ENCODE peak calls at places on chromosomes 5 and 9, in eight cellular contexts. One of them, this sample, is unnamed.

GRCh38 chr5:150763023-150763793 is 4.4 kb upstream of the DCTN4 start:
- DNase-seq in SJSA1: no peak
- DNase-seq in HFF-Myc: no peak
- DNase-seq in NCI-H510A: peak; percentile 79
- DNase-seq in HCT116: no peak
- DNase-seq in astrocyte: peak; percentile 84
- DNase-seq in hippocampal formation: no peak
- DNase-seq in T follicular helper cell: no peak
- DNase-seq in this sample: no peak

GRCh38 chr9:33510264-33511183 is 13.5 kb upstream of the ANKRD18B start:
- DNase-seq in SJSA1: peak; percentile 65
- DNase-seq in HFF-Myc: no peak
- DNase-seq in NCI-H510A: no peak
- DNase-seq in HCT116: no peak
- DNase-seq in astrocyte: peak; percentile 42
- DNase-seq in hippocampal formation: peak; percentile 56
- DNase-seq in T follicular helper cell: peak; percentile 6
- DNase-seq in this sample: peak; percentile 24

GRCh38 chr5:65190328-65191053 is 291.2 kb downstream of the ADAMTS6 start:
- DNase-seq in SJSA1: no peak
- DNase-seq in HFF-Myc: peak; percentile 91
- DNase-seq in NCI-H510A: no peak
- DNase-seq in HCT116: no peak
- DNase-seq in astrocyte: peak; percentile 99
- DNase-seq in hippocampal formation: no peak
- DNase-seq in T follicular helper cell: no peak
- DNase-seq in this sample: no peak

GRCh38 chr5:102668220-102668930 is 86.7 kb upstream of the PAM start:
- DNase-seq in SJSA1: no peak
- DNase-seq in HFF-Myc: no peak
- DNase-seq in NCI-H510A: peak; percentile 65
- DNase-seq in HCT116: no peak
- DNase-seq in astrocyte: no peak
- DNase-seq in hippocampal formation: no peak
- DNase-seq in T follicular helper cell: no peak
- DNase-seq in this sample: no peak

GRCh38 chr5:171862624-171863023 is 77.0 kb downstream of the SMIM23 start:
- DNase-seq in SJSA1: no peak
- DNase-seq in HFF-Myc: no peak
- DNase-seq in NCI-H510A: no peak
- DNase-seq in HCT116: no peak
- DNase-seq in astrocyte: no peak
- DNase-seq in hippocampal formation: no peak
- DNase-seq in T follicular helper cell: no peak
- DNase-seq in this sample: no peak

GRCh38 chr9:19642256-19642655 is 146.6 kb downstream of the SLC24A2 start:
- DNase-seq in SJSA1: no peak
- DNase-seq in HFF-Myc: no peak
- DNase-seq in NCI-H510A: no peak
- DNase-seq in HCT116: no peak
- DNase-seq in astrocyte: no peak
- DNase-seq in hippocampal formation: peak; percentile 80
- DNase-seq in T follicular helper cell: no peak
- DNase-seq in this sample: no peak

GRCh38 chr5:113274836-113275414 is 159.9 kb downstream of the TSSK1B start:
- DNase-seq in SJSA1: peak; percentile 91
- DNase-seq in HFF-Myc: no peak
- DNase-seq in NCI-H510A: no peak
- DNase-seq in HCT116: no peak
- DNase-seq in astrocyte: no peak
- DNase-seq in hippocampal formation: peak; percentile 63
- DNase-seq in T follicular helper cell: no peak
- DNase-seq in this sample: no peak

GRCh38 chr9:31034311-31034710 is 1350.1 kb upstream of the ACO1 start:
- DNase-seq in SJSA1: no peak
- DNase-seq in HFF-Myc: no peak
- DNase-seq in NCI-H510A: no peak
- DNase-seq in HCT116: no peak
- DNase-seq in astrocyte: no peak
- DNase-seq in hippocampal formation: no peak
- DNase-seq in T follicular helper cell: no peak
- DNase-seq in this sample: no peak

GRCh38 chr9:115034801-115035200 is 83.2 kb downstream of the TNC start:
- DNase-seq in SJSA1: no peak
- DNase-seq in HFF-Myc: no peak
- DNase-seq in NCI-H510A: no peak
- DNase-seq in HCT116: no peak
- DNase-seq in astrocyte: peak; percentile 93
- DNase-seq in hippocampal formation: no peak
- DNase-seq in T follicular helper cell: no peak
- DNase-seq in this sample: no peak

GRCh38 chr5:149125386-149125891 is 15.9 kb upstream of the ABLIM3 start:
- DNase-seq in SJSA1: no peak
- DNase-seq in HFF-Myc: no peak
- DNase-seq in NCI-H510A: peak; percentile 16
- DNase-seq in HCT116: no peak
- DNase-seq in astrocyte: no peak
- DNase-seq in hippocampal formation: no peak
- DNase-seq in T follicular helper cell: no peak
- DNase-seq in this sample: no peak

GRCh38 chr9:98571643-98572042 is 137.1 kb downstream of the GABBR2 start:
- DNase-seq in SJSA1: peak; percentile 30
- DNase-seq in HFF-Myc: no peak
- DNase-seq in NCI-H510A: no peak
- DNase-seq in HCT116: no peak
- DNase-seq in astrocyte: no peak
- DNase-seq in hippocampal formation: no peak
- DNase-seq in T follicular helper cell: no peak
- DNase-seq in this sample: no peak

GRCh38 chr5:10330511-10331105 is 22.9 kb upstream of the MARCHF6 start:
- DNase-seq in SJSA1: peak; percentile 37
- DNase-seq in HFF-Myc: no peak
- DNase-seq in NCI-H510A: no peak
- DNase-seq in HCT116: no peak
- DNase-seq in astrocyte: no peak
- DNase-seq in hippocampal formation: no peak
- DNase-seq in T follicular helper cell: no peak
- DNase-seq in this sample: no peak

GRCh38 chr5:142175039-142175438 is 66.5 kb downstream of the NDFIP1 start:
- DNase-seq in SJSA1: no peak
- DNase-seq in HFF-Myc: no peak
- DNase-seq in NCI-H510A: no peak
- DNase-seq in HCT116: no peak
- DNase-seq in astrocyte: no peak
- DNase-seq in hippocampal formation: no peak
- DNase-seq in T follicular helper cell: no peak
- DNase-seq in this sample: peak; percentile 13

GRCh38 chr9:124149992-124150391 is 107.8 kb upstream of the NEK6 start:
- DNase-seq in SJSA1: no peak
- DNase-seq in HFF-Myc: no peak
- DNase-seq in NCI-H510A: no peak
- DNase-seq in HCT116: no peak
- DNase-seq in astrocyte: no peak
- DNase-seq in hippocampal formation: no peak
- DNase-seq in T follicular helper cell: no peak
- DNase-seq in this sample: no peak

GRCh38 chr9:90881648-90882047 is 80.0 kb downstream of the SYK start:
- DNase-seq in SJSA1: no peak
- DNase-seq in HFF-Myc: no peak
- DNase-seq in NCI-H510A: no peak
- DNase-seq in HCT116: no peak
- DNase-seq in astrocyte: no peak
- DNase-seq in hippocampal formation: no peak
- DNase-seq in T follicular helper cell: no peak
- DNase-seq in this sample: no peak

GRCh38 chr9:479316-479715 is 264.7 kb downstream of the DOCK8 start:
- DNase-seq in SJSA1: no peak
- DNase-seq in HFF-Myc: no peak
- DNase-seq in NCI-H510A: no peak
- DNase-seq in HCT116: no peak
- DNase-seq in astrocyte: no peak
- DNase-seq in hippocampal formation: no peak
- DNase-seq in T follicular helper cell: no peak
- DNase-seq in this sample: no peak

GRCh38 chr9:16213781-16214515 is 656.5 kb downstream of the BNC2 start:
- DNase-seq in SJSA1: no peak
- DNase-seq in HFF-Myc: no peak
- DNase-seq in NCI-H510A: no peak
- DNase-seq in HCT116: no peak
- DNase-seq in astrocyte: peak; percentile 99
- DNase-seq in hippocampal formation: no peak
- DNase-seq in T follicular helper cell: no peak
- DNase-seq in this sample: no peak

GRCh38 chr9:114718801-114719221 is 36.8 kb upstream of the TEX48 start:
- DNase-seq in SJSA1: no peak
- DNase-seq in HFF-Myc: no peak
- DNase-seq in NCI-H510A: no peak
- DNase-seq in HCT116: peak; percentile 88
- DNase-seq in astrocyte: peak; percentile 45
- DNase-seq in hippocampal formation: no peak
- DNase-seq in T follicular helper cell: peak; percentile 27
- DNase-seq in this sample: no peak

GRCh38 chr5:159459951-159460538 is 129.8 kb upstream of the IL12B start:
- DNase-seq in SJSA1: peak; percentile 63
- DNase-seq in HFF-Myc: no peak
- DNase-seq in NCI-H510A: no peak
- DNase-seq in HCT116: no peak
- DNase-seq in astrocyte: no peak
- DNase-seq in hippocampal formation: no peak
- DNase-seq in T follicular helper cell: no peak
- DNase-seq in this sample: no peak

GRCh38 chr9:131454028-131454427 is 48.7 kb upstream of the POMT1 start:
- DNase-seq in SJSA1: no peak
- DNase-seq in HFF-Myc: no peak
- DNase-seq in NCI-H510A: no peak
- DNase-seq in HCT116: no peak
- DNase-seq in astrocyte: no peak
- DNase-seq in hippocampal formation: no peak
- DNase-seq in T follicular helper cell: no peak
- DNase-seq in this sample: no peak

GRCh38 chr5:40828021-40828631 is 6.9 kb downstream of the RPL37 start:
- DNase-seq in SJSA1: no peak
- DNase-seq in HFF-Myc: no peak
- DNase-seq in NCI-H510A: no peak
- DNase-seq in HCT116: no peak
- DNase-seq in astrocyte: no peak
- DNase-seq in hippocampal formation: no peak
- DNase-seq in T follicular helper cell: no peak
- DNase-seq in this sample: no peak

GRCh38 chr9:114604974-114605373 is 6.1 kb upstream of the TMEM268 start:
- DNase-seq in SJSA1: no peak
- DNase-seq in HFF-Myc: no peak
- DNase-seq in NCI-H510A: no peak
- DNase-seq in HCT116: no peak
- DNase-seq in astrocyte: no peak
- DNase-seq in hippocampal formation: no peak
- DNase-seq in T follicular helper cell: no peak
- DNase-seq in this sample: no peak

GRCh38 chr9:114087721-114088120 is 9.6 kb upstream of the AMBP start:
- DNase-seq in SJSA1: peak; percentile 73
- DNase-seq in HFF-Myc: no peak
- DNase-seq in NCI-H510A: no peak
- DNase-seq in HCT116: no peak
- DNase-seq in astrocyte: no peak
- DNase-seq in hippocampal formation: no peak
- DNase-seq in T follicular helper cell: no peak
- DNase-seq in this sample: no peak

GRCh38 chr9:129888085-129888808 is 53.0 kb downstream of the USP20 start:
- DNase-seq in SJSA1: no peak
- DNase-seq in HFF-Myc: no peak
- DNase-seq in NCI-H510A: peak; percentile 37
- DNase-seq in HCT116: no peak
- DNase-seq in astrocyte: no peak
- DNase-seq in hippocampal formation: no peak
- DNase-seq in T follicular helper cell: peak; percentile 79
- DNase-seq in this sample: peak; percentile 35

GRCh38 chr5:137137013-137137632 is 362.0 kb downstream of the SPOCK1 start:
- DNase-seq in SJSA1: no peak
- DNase-seq in HFF-Myc: no peak
- DNase-seq in NCI-H510A: no peak
- DNase-seq in HCT116: no peak
- DNase-seq in astrocyte: peak; percentile 77
- DNase-seq in hippocampal formation: no peak
- DNase-seq in T follicular helper cell: no peak
- DNase-seq in this sample: no peak

GRCh38 chr9:36470891-36471290 is 70.8 kb upstream of the RNF38 start:
- DNase-seq in SJSA1: peak; percentile 45
- DNase-seq in HFF-Myc: no peak
- DNase-seq in NCI-H510A: no peak
- DNase-seq in HCT116: no peak
- DNase-seq in astrocyte: peak; percentile 41
- DNase-seq in hippocampal formation: peak; percentile 13
- DNase-seq in T follicular helper cell: peak; percentile 33
- DNase-seq in this sample: no peak

GRCh38 chr9:131522257-131523085 is 8.6 kb downstream of the UCK1 start:
- DNase-seq in SJSA1: no peak
- DNase-seq in HFF-Myc: no peak
- DNase-seq in NCI-H510A: no peak
- DNase-seq in HCT116: no peak
- DNase-seq in astrocyte: no peak
- DNase-seq in hippocampal formation: no peak
- DNase-seq in T follicular helper cell: no peak
- DNase-seq in this sample: no peak

GRCh38 chr9:137325124-137325523 is 23.1 kb upstream of the NRARP start:
- DNase-seq in SJSA1: no peak
- DNase-seq in HFF-Myc: no peak
- DNase-seq in NCI-H510A: no peak
- DNase-seq in HCT116: no peak
- DNase-seq in astrocyte: no peak
- DNase-seq in hippocampal formation: no peak
- DNase-seq in T follicular helper cell: no peak
- DNase-seq in this sample: no peak

GRCh38 chr5:158966691-158967090 is 133.0 kb downstream of the EBF1 start:
- DNase-seq in SJSA1: no peak
- DNase-seq in HFF-Myc: no peak
- DNase-seq in NCI-H510A: no peak
- DNase-seq in HCT116: no peak
- DNase-seq in astrocyte: no peak
- DNase-seq in hippocampal formation: no peak
- DNase-seq in T follicular helper cell: no peak
- DNase-seq in this sample: no peak

GRCh38 chr5:128682669-128683068 is 144.6 kb upstream of the FBN2 start:
- DNase-seq in SJSA1: no peak
- DNase-seq in HFF-Myc: no peak
- DNase-seq in NCI-H510A: no peak
- DNase-seq in HCT116: no peak
- DNase-seq in astrocyte: no peak
- DNase-seq in hippocampal formation: no peak
- DNase-seq in T follicular helper cell: no peak
- DNase-seq in this sample: no peak

GRCh38 chr5:143491644-143492043 is 88.2 kb upstream of the NR3C1 start:
- DNase-seq in SJSA1: no peak
- DNase-seq in HFF-Myc: no peak
- DNase-seq in NCI-H510A: no peak
- DNase-seq in HCT116: no peak
- DNase-seq in astrocyte: no peak
- DNase-seq in hippocampal formation: no peak
- DNase-seq in T follicular helper cell: no peak
- DNase-seq in this sample: no peak

GRCh38 chr5:25458628-25459027 is 813.9 kb upstream of the CDH10 start:
- DNase-seq in SJSA1: no peak
- DNase-seq in HFF-Myc: no peak
- DNase-seq in NCI-H510A: no peak
- DNase-seq in HCT116: no peak
- DNase-seq in astrocyte: peak; percentile 2
- DNase-seq in hippocampal formation: no peak
- DNase-seq in T follicular helper cell: no peak
- DNase-seq in this sample: no peak

GRCh38 chr9:130328349-130328801 is 62.8 kb downstream of the HMCN2 start:
- DNase-seq in SJSA1: no peak
- DNase-seq in HFF-Myc: no peak
- DNase-seq in NCI-H510A: no peak
- DNase-seq in HCT116: no peak
- DNase-seq in astrocyte: peak; percentile 30
- DNase-seq in hippocampal formation: no peak
- DNase-seq in T follicular helper cell: no peak
- DNase-seq in this sample: no peak

GRCh38 chr9:15155826-15156225 is 151.2 kb downstream of the TTC39B start:
- DNase-seq in SJSA1: no peak
- DNase-seq in HFF-Myc: no peak
- DNase-seq in NCI-H510A: no peak
- DNase-seq in HCT116: no peak
- DNase-seq in astrocyte: peak; percentile 58
- DNase-seq in hippocampal formation: no peak
- DNase-seq in T follicular helper cell: no peak
- DNase-seq in this sample: no peak

This sample was measured in NCI-H2107.